ENCODE peak calls at places on chromosomes 5 and 9, in four cellular contexts. E, B, Z and M are unnamed samples.

GRCh38 chr5:177472460-177473441 is 683 bp downstream of the DBN1 start:
- DNase-seq in B (no peak), Z (no peak), E (peak), M (no peak)

GRCh38 chr5:169494383-169495251 is 89.0 kb upstream of the SPDL1 start:
- DNase-seq in E (no peak), Z (no peak), B (no peak), M (no peak)

GRCh38 chr5:105840800-105841199 is 1829.9 kb downstream of the EFNA5 start:
- DNase-seq in B (no peak), E (no peak), Z (no peak), M (peak)

GRCh38 chr9:21576331-21577189 is 94.4 kb upstream of the IFNE start:
- DNase-seq in E (no peak), Z (no peak), B (no peak), M (peak)

GRCh38 chr5:138789771-138790242 is 36.6 kb downstream of the CTNNA1 start:
- DNase-seq in Z (no peak), E (no peak), B (peak), M (peak)

GRCh38 chr5:55037046-55037771 is 13.2 kb downstream of the GZMK start:
- DNase-seq in Z (no peak), E (peak), B (no peak), M (peak)

GRCh38 chr5:171437286-171437821 is 17.9 kb downstream of the FGF18 start:
- DNase-seq in B (no peak), E (no peak), Z (no peak), M (peak)

GRCh38 chr5:81313686-81314085 is 12.3 kb downstream of the ZCCHC9 start:
- DNase-seq in E (no peak), Z (no peak), B (no peak), M (no peak)

GRCh38 chr9:124570942-124571666 is 63.9 kb upstream of the NR5A1 start:
- DNase-seq in E (no peak), Z (no peak), B (no peak), M (no peak)

GRCh38 chr5:139458580-139459407 is 3.7 kb downstream of the ECSCR start:
- DNase-seq in E (peak), B (no peak), Z (no peak), M (peak)

GRCh38 chr5:172219296-172219695 is 25.3 kb downstream of the EFCAB9 start:
- DNase-seq in Z (no peak), B (no peak), E (no peak), M (no peak)

GRCh38 chr9:18438300-18438925 is 35.5 kb upstream of the ADAMTSL1 start:
- DNase-seq in Z (no peak), E (no peak), B (no peak), M (peak)

GRCh38 chr5:140142802-140143201 is 17.1 kb downstream of the IGIP start:
- DNase-seq in E (no peak), Z (peak), B (no peak), M (no peak)

GRCh38 chr5:151679421-151680155 is 7.1 kb downstream of the SPARC start:
- DNase-seq in B (no peak), E (no peak), Z (no peak), M (peak)

GRCh38 chr9:69476797-69477196 is 151.8 kb downstream of the ENTREP1 start:
- DNase-seq in B (no peak), Z (peak), E (no peak), M (no peak)

GRCh38 chr5:139639619-139640431 is 8.3 kb upstream of the CXXC5 start:
- DNase-seq in B (no peak), Z (no peak), E (no peak), M (no peak)

GRCh38 chr9:17734674-17735073 is 155.8 kb downstream of the SH3GL2 start:
- DNase-seq in E (no peak), Z (no peak), B (no peak), M (no peak)

GRCh38 chr9:99445377-99445891 is 223.4 kb downstream of the SEC61B start:
- DNase-seq in E (no peak), Z (no peak), B (no peak), M (peak)

GRCh38 chr5:59485104-59485503 is 408.4 kb downstream of the PDE4D start:
- DNase-seq in E (no peak), Z (no peak), B (no peak), M (no peak)

GRCh38 chr9:108761530-108762347 is 94.0 kb downstream of the ACTL7B start:
- DNase-seq in Z (no peak), B (peak), E (no peak), M (peak)

GRCh38 chr9:76458903-76459690 is at the start of gene GCNT1:
- DNase-seq in B (peak), E (peak), Z (peak), M (peak)

DNA sequence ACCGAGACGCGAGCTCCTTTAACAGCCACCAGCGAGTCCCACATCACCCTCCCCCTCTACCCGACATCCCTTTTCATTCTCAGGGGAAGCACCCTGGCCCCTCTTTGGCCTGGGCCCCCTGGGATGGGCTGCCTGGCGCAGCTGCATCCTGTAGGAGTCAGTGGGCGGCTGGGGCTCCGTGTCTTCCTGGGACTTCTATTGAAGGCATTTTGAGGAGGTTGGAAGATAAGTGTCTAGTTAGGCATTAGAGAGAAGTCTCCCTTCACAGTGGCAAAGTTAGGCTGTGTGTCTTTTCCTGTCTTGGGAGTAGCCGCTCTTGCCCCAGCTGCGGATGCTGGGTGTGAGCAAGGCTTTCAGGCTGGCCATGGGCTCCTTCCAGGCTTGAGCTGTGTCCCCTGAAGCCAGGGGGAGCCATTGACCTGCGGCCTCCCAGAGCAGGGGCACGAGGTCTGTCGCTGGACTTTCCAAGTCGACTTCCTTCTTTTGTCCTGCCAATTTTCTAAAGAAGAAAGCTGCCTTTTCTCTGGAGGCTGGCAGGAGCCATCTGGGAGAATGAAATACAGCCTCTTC is 18.6 kb upstream of the NKD2 start:
- DNase-seq in Z (peak), E (no peak), B (no peak), M (no peak)
- TF ChIP-seq CTCF in Z (no peak), E (no peak), B (peak), M (no peak)

DNA sequence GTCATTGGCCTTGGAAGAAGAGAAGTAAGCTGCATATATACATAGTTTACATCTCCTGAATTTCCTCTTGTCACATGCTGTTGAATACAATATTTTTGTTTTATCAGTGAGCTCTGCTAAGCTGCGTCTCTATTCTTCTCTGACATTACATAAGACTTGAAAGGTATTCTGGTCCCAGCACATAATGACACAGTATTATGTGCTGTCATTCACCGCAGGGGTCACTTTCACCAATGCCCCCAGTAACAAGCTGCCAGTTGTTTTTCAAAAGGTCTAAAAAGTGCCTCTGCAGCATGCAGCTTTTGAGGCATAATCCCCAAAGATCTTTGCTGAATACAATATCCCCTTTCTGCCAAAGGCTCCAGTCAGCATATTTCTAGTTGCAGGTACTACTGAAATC is 349.0 kb upstream of the FAM174A start:
- DNase-seq in Z (no peak), B (no peak), E (no peak), M (no peak)
- TF ChIP-seq CTCF in Z (no peak), B (no peak), E (no peak), M (no peak)

GRCh38 chr5:150398432-150399157 is 14.1 kb downstream of the CD74 start:
- DNase-seq in E (no peak), B (peak), Z (no peak), M (no peak)
- TF ChIP-seq CTCF in E (peak), B (peak), Z (no peak), M (peak)

GRCh38 chr5:181223041-181223728 is at the start of gene TRIM41:
- DNase-seq in Z (peak), E (peak), B (peak), M (peak)

GRCh38 chr5:181223729-181224389 is 778 bp downstream of the TRIM41 start:
- DNase-seq in Z (peak), E (no peak), B (no peak), M (peak)

GRCh38 chr5:181221105-181221791 is 1.8 kb upstream of the TRIM41 start:
- DNase-seq in B (peak), Z (no peak), E (no peak), M (no peak)

GRCh38 chr5:181221792-181222629 is 1.1 kb upstream of the TRIM41 start:
- DNase-seq in B (peak), Z (peak), E (peak), M (peak)

DNA sequence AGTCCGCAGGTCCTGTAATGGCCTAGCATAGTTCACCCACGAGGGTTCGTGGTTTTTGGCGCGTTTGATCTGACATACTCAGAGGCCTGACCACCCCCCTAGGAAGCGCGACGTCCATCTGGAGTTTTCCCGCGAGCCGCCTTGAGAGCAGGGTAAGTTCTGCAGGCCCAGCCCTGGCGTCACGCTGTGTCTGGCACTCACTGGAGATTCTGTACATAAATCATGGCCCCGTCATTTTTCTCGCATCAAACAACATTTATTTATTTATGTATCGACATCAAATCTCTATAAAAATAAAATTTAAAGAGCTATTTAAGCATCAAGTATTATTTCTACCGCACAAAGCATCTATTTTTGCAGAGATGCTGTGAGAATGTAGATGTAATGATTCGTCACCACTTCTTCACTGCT is 446 bp upstream of the TRIM41 start:
- DNase-seq in B (no peak), E (no peak), Z (no peak), M (peak)
- TF ChIP-seq CTCF in B (no peak), E (no peak), Z (no peak), M (no peak)

DNA sequence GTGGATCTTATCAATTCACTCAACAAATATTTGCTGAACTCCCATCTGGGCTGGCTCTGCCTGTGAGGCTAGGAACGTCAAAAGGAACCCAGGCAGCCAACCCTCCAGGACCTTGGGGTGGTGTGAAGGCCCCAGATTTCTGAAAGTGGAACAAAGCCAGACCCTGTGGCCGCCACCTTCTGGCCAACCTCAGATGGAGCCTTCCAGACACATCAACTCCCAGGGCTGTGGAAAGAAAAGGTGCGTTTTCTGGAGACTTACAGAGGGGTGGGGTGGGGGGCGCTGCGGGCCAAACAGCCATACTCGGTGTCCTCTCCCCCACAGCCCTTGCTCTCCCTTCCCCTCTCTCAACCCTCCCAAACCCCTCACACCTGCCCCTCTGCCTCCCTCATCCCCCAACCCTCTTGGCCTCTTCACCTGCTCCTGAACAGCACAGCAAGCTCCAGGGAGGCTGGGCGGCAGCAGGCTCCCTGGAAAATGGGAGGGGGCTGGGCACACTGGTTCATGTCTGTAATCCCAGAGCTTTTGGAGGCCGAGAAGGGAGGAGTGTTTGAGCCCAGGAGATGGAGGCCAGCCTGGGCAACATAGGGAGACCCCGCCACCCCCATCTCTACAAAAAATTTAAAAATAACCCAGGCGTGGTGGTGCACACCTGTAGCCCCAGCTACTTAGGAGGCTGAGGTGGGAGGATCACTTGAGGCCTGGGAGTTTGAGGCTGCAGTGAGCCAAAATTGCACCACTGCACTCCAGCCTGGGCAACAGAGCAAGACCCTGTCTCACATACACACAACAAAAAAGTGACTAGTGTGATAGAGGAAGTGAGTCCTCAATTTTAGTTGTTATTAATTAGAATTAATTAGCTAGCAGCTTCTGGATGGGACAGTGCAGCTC is 45.0 kb upstream of the PRRC2B start:
- DNase-seq in Z (no peak), E (no peak), B (no peak), M (no peak)
- TF ChIP-seq CTCF in Z (no peak), E (no peak), B (peak), M (peak)

GRCh38 chr5:642481-642880 is 30.3 kb downstream of the CEP72 start:
- DNase-seq in E (no peak), B (no peak), Z (no peak), M (no peak)

GRCh38 chr5:644971-645370 is 32.8 kb downstream of the CEP72 start:
- DNase-seq in Z (no peak), E (no peak), B (no peak), M (no peak)

GRCh38 chr5:643811-644271 is 31.7 kb downstream of the CEP72 start:
- DNase-seq in Z (no peak), B (peak), E (no peak), M (peak)

GRCh38 chr5:644509-644908 is 32.4 kb downstream of the CEP72 start:
- DNase-seq in Z (no peak), E (no peak), B (no peak), M (no peak)

GRCh38 chr5:643351-643801 is 31.2 kb downstream of the CEP72 start:
- DNase-seq in B (no peak), E (no peak), Z (no peak), M (no peak)
- TF ChIP-seq CTCF in B (no peak), E (no peak), Z (no peak), M (no peak)

GRCh38 chr5:147561435-147561834 is 51.6 kb upstream of the DPYSL3 start:
- DNase-seq in Z (no peak), E (no peak), B (no peak), M (no peak)

GRCh38 chr5:147558826-147559225 is 49.0 kb upstream of the DPYSL3 start:
- DNase-seq in Z (no peak), B (peak), E (no peak), M (peak)

GRCh38 chr5:147558131-147558730 is 48.4 kb upstream of the DPYSL3 start:
- DNase-seq in B (no peak), Z (no peak), E (no peak), M (no peak)

GRCh38 chr5:147560982-147561381 is 51.1 kb upstream of the DPYSL3 start:
- DNase-seq in Z (no peak), E (no peak), B (no peak), M (no peak)

DNA sequence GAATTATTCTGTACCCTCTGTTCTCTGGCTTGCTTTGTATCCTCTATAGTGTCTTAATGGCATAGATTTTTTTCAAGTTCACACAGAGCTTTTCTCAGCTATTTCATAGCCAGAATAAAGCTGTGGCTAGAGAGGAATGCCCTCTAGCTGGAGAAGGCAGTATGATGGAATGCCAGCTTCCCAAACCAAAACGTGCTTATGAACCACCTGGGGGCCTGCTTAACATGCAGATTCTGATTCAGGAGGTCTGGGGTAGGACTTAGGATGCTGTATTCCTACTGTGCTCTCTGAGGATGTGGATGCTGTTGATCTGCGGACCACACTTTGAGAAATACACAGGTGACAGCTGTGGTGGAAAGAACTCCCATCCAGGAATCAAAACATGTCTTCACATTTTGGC is 49.9 kb upstream of the DPYSL3 start:
- DNase-seq in B (no peak), E (no peak), Z (no peak), M (peak)
- TF ChIP-seq CTCF in B (no peak), E (no peak), Z (peak), M (peak)